ENCODE peak calls at places on chromosomes 11 and 22, in eight cellular contexts. Y is IMR-90, X is Peyer's patch, P is HepG2, L is K562, I is transverse colon, H is sigmoid colon, U is body of pancreas. V is an unnamed sample.

GRCh38 chr11:68843052-68843561 is 1.4 kb upstream of the CPT1A start:
- DNase-seq in Y (peak; percentile 29), I (peak; percentile 68), X (peak; percentile 77), U (no peak), H (no peak), P (no peak), L (no peak), V (no peak)

GRCh38 chr11:77411238-77411637 is 62.7 kb downstream of the PAK1 start:
- DNase-seq in H (peak; percentile 66), I (peak; percentile 38), U (peak; percentile 13), L (no peak), X (peak; percentile 55), P (no peak), Y (peak; percentile 30), V (peak; percentile 52)

GRCh38 chr11:120004723-120005122 is 133.2 kb downstream of the TRIM29 start:
- DNase-seq in I (no peak), U (peak; percentile 24), Y (no peak), P (no peak), H (no peak), X (no peak), L (no peak), V (no peak)

GRCh38 chr11:35418847-35419712 is at the start of gene SLC1A2:
- DNase-seq in I (no peak), P (no peak), Y (peak; percentile 19), H (no peak), L (no peak), X (no peak), U (no peak), V (no peak)

GRCh38 chr11:92455221-92455790 is 230.7 kb downstream of the FAT3 start:
- DNase-seq in L (no peak), Y (no peak), H (no peak), P (no peak), X (no peak), I (no peak), U (no peak), V (no peak)

GRCh38 chr22:29635734-29636357 is 32.4 kb downstream of the NF2 start:
- DNase-seq in I (no peak), L (peak; percentile 41), U (no peak), X (no peak), P (peak; percentile 32), Y (peak; percentile 73), H (no peak), V (no peak)

GRCh38 chr11:81005595-81005994 is 1564.8 kb upstream of the TENM4 start:
- DNase-seq in L (no peak), P (no peak), U (no peak), I (no peak), Y (peak; percentile 80), H (no peak), X (no peak), V (no peak)

GRCh38 chr11:7511405-7511804 is 2.4 kb upstream of the PPFIBP2 start:
- DNase-seq in I (peak; percentile 53), L (no peak), X (peak; percentile 78), H (peak; percentile 82), P (peak; percentile 15), U (peak; percentile 87), Y (no peak), V (peak; percentile 83)

GRCh38 chr11:73614591-73614990 is 16.7 kb upstream of the FAM168A start:
- DNase-seq in X (no peak), H (no peak), Y (no peak), I (no peak), L (no peak), U (no peak), P (no peak), V (no peak)

GRCh38 chr11:46710821-46711269 is 8.2 kb upstream of the F2 start:
- DNase-seq in I (peak; percentile 17), U (peak; percentile 43), X (no peak), H (peak; percentile 88), L (no peak), Y (peak; percentile 97), P (no peak), V (peak; percentile 80)

GRCh38 chr11:107042748-107043147 is 24.5 kb upstream of the GUCY1A2 start:
- DNase-seq in P (no peak), I (no peak), U (no peak), L (no peak), H (no peak), X (no peak), Y (no peak), V (no peak)

GRCh38 chr11:94314064-94314463 is 9.7 kb downstream of the IZUMO1R start:
- DNase-seq in L (no peak), P (no peak), Y (no peak), X (no peak), H (no peak), I (no peak), U (no peak), V (no peak)

GRCh38 chr11:12064136-12064953 is 46.0 kb upstream of the MICAL2 start:
- DNase-seq in X (no peak), U (no peak), H (peak; percentile 2), Y (no peak), P (no peak), L (no peak), I (no peak), V (no peak)

GRCh38 chr22:19941365-19942070 is at the start of the genes COMT and TXNRD2:
- DNase-seq in U (peak; percentile 75), X (peak; percentile 85), P (no peak), H (peak; percentile 82), Y (peak; percentile 57), L (peak; percentile 96), I (peak; percentile 78), V (peak; percentile 80)

GRCh38 chr11:70661763-70662501 is 263.6 kb downstream of the CTTN start:
- DNase-seq in P (no peak), L (no peak), Y (peak; percentile 43), H (no peak), X (no peak), I (no peak), U (no peak), V (no peak)

GRCh38 chr11:62256281-62256680 is 13.7 kb upstream of the SCGB2A2 start:
- DNase-seq in H (no peak), I (no peak), U (no peak), Y (no peak), L (no peak), P (no peak), X (no peak), V (no peak)

GRCh38 chr11:126318642-126319373 is 14.9 kb downstream of the DCPS start:
- DNase-seq in X (no peak), I (peak; percentile 17), U (no peak), H (peak; percentile 80), L (no peak), P (no peak), Y (peak; percentile 97), V (no peak)

GRCh38 chr11:96942855-96943254 is 553.0 kb downstream of the JRKL start:
- DNase-seq in X (no peak), I (no peak), H (no peak), L (no peak), P (no peak), U (no peak), Y (no peak), V (no peak)

GRCh38 chr22:41862530-41863266 is 29.8 kb downstream of the SREBF2 start:
- DNase-seq in I (no peak), H (no peak), P (no peak), L (no peak), Y (peak; percentile 25), X (peak; percentile 58), U (no peak), V (no peak)

GRCh38 chr11:9760180-9760550 is 96.3 kb downstream of the SWAP70 start:
- DNase-seq in H (peak; percentile 97), L (no peak), Y (peak; percentile 95), X (peak; percentile 82), U (peak; percentile 71), P (no peak), I (peak; percentile 76), V (no peak)

GRCh38 chr11:128616158-128616557 is 28.8 kb upstream of the ETS1 start:
- DNase-seq in H (no peak), Y (no peak), P (no peak), X (no peak), L (peak; percentile 27), I (no peak), U (no peak), V (no peak)

GRCh38 chr22:48979482-48979881 is 848.2 kb downstream of the BRD1 start:
- DNase-seq in Y (no peak), L (peak; percentile 6), H (no peak), I (no peak), U (no peak), X (no peak), P (peak; percentile 18), V (no peak)

GRCh38 chr22:24225951-24226350 is 18.9 kb downstream of the GGT5 start:
- DNase-seq in P (no peak), X (no peak), H (no peak), Y (no peak), I (no peak), L (no peak), U (no peak), V (no peak)
- H3K4me3 ChIP-seq in P (no peak overlapping the region), X (no peak overlapping the region), H (no peak overlapping the region), Y (no peak overlapping the region), I (no peak overlapping the region), L (no peak overlapping the region), U (no peak overlapping the region), V (no peak overlapping the region)

DNA sequence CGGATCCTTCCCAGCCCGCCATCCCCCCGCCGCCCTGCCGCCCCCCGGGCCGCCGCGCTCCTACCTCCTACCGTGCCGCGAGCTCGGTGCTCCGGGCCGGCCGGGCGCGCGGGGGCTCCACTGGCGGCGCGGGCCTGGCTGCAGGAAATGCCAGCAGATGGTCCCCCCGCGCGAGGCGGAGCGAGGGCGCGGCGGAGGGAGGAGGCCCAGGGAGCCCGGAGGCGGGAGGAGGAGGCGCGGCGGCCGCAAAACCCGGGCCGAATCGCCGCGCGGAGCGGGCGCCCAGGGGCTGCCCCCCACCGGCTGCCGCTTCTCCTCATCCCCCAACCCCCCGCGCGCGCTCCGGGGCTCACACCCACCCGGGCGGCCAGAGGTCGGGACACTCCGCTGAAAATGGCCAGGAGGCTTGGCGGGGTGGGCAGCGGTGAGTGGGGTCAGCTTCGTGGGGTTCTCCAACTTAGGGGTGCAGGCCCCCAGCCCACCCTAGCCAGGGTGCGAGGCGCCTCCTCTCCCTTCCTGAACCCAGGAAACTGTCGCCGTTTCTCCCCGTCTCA is at the start of gene OSBPL5:
- DNase-seq in I (peak; percentile 82), L (peak; percentile 81), P (no peak), U (peak; percentile 80), X (peak; percentile 77), Y (peak; percentile 59), H (peak; percentile 90), V (peak; percentile 72)
- TF ChIP-seq POLR2A in I (no peak), L (no peak), P (no peak), U (peak; percentile 14), X (no peak), Y (peak; percentile 59), H (no peak), V (peak; percentile 23)

DNA sequence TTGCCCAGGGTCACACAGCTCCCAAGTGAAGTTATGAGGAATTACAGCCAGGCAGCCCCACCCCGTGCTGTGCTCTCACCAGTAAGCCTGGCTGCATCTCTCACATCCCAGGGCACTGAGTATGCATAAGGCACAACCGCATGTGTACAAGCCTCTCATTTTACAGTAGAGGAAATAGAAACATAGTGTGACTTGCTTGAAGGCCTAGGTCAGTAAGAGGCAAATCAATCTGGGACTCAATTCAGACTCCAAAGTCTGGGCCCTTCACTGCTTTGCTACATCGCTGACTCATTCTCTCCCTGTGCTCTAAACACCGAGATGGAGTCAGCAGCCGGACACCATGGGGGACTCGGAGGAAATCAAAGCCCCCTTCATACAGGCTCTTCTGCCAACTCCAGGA is 7.9 kb downstream of the ABTB2 start:
- DNase-seq in L (no peak), X (no peak), H (no peak), Y (peak; percentile 24), U (no peak), P (no peak), I (no peak), V (no peak)
- H3K4me1 ChIP-seq in L (no peaks in the 10 kb centered on the region), X (no peaks in the 10 kb centered on the region), H (peaks cover 37% of the 10 kb centered on the region), Y (peaks cover 18% of the 10 kb centered on the region), U (peaks cover 14% of the 10 kb centered on the region), P (peaks cover 100% of the 10 kb centered on the region), I (no peaks in the 10 kb centered on the region), V (peaks cover 62% of the 10 kb centered on the region)

GRCh38 chr11:109853156-109853776 is 239.9 kb upstream of the ZC3H12C start:
- DNase-seq in X (no peak), Y (peak; percentile 87), I (no peak), L (peak; percentile 60), H (no peak), U (no peak), P (peak; percentile 15), V (no peak)
- H3K4me3 ChIP-seq in X (no peak overlapping the region), Y (no peak overlapping the region), I (no peak overlapping the region), L (no peak overlapping the region), H (no peak overlapping the region), U (no peak overlapping the region), P (no peak overlapping the region), V (no peak overlapping the region)

V was measured in right lobe of liver.